ENCODE peak calls at places on chromosomes 4 and X, in eight cellular contexts. R, P, U, O, F, E, G and J are unnamed samples.

GRCh38 chrX:46837543-46838481 is 969 bp downstream of the RP2 start:
- DNase-seq in U (no peak), O (no peak), E (no peak), G (no peak), R (no peak), P (no peak), F (peak), J (no peak)

GRCh38 chr4:26609868-26610267 is 26.0 kb downstream of the TBC1D19 start:
- DNase-seq in R (no peak), G (no peak), F (no peak), U (no peak), E (no peak), O (no peak), P (no peak), J (no peak)

GRCh38 chrX:39774804-39775112 is 323.0 kb downstream of the BCOR start:
- DNase-seq in F (no peak), O (no peak), R (no peak), E (no peak), P (no peak), U (no peak), G (no peak), J (no peak)

GRCh38 chr4:121582296-121582695 is 114.5 kb downstream of the ANXA5 start:
- DNase-seq in F (peak), P (no peak), G (no peak), R (no peak), U (no peak), O (no peak), E (no peak), J (no peak)

GRCh38 chr4:5773271-5773555 is 62.2 kb downstream of the EVC start:
- DNase-seq in F (peak), E (no peak), G (no peak), P (no peak), R (no peak), O (no peak), U (no peak), J (no peak)

GRCh38 chrX:119606508-119607389 is 525 bp upstream of the NKRF start:
- DNase-seq in G (no peak), F (peak), R (no peak), P (no peak), E (no peak), U (no peak), O (no peak), J (no peak)

GRCh38 chr4:17690898-17691297 is 76.5 kb downstream of the MED28 start:
- DNase-seq in F (no peak), E (peak), G (no peak), R (no peak), O (no peak), U (no peak), P (no peak), J (no peak)

GRCh38 chr4:47213971-47214370 is 182.6 kb downstream of the GABRB1 start:
- DNase-seq in F (peak), P (no peak), O (no peak), E (no peak), G (no peak), R (no peak), U (no peak), J (no peak)

GRCh38 chrX:1914606-1915365 is 299.9 kb downstream of the ASMT start:
- DNase-seq in P (no peak), O (no peak), R (no peak), E (peak), F (no peak), U (no peak), G (no peak), J (no peak)

GRCh38 chr4:87304659-87305277 is 17.9 kb downstream of the HSD17B13 start:
- DNase-seq in F (no peak), G (no peak), O (no peak), P (no peak), E (peak), R (no peak), U (no peak), J (no peak)

GRCh38 chr4:72779256-72779655 is 210.2 kb upstream of the ADAMTS3 start:
- DNase-seq in R (no peak), P (no peak), E (no peak), G (no peak), O (no peak), U (no peak), F (peak), J (no peak)

GRCh38 chr4:152038238-152038637 is 277.4 kb upstream of the GATB start:
- DNase-seq in O (no peak), P (peak), E (no peak), R (no peak), U (no peak), G (no peak), F (peak), J (no peak)

GRCh38 chr4:95190751-95191436 is 357.9 kb downstream of the UNC5C start:
- DNase-seq in E (no peak), F (no peak), R (no peak), G (no peak), P (no peak), U (no peak), O (no peak), J (no peak)

GRCh38 chrX:154411322-154411980 is at the start of gene TAFAZZIN:
- DNase-seq in F (peak), O (peak), E (peak), U (peak), P (peak), G (peak), R (peak), J (peak)

GRCh38 chr4:119038465-119038864 is 97.2 kb upstream of the MYOZ2 start:
- DNase-seq in R (no peak), F (peak), O (no peak), P (no peak), G (no peak), E (no peak), U (no peak), J (no peak)

GRCh38 chr4:15714616-15715015 is 11.8 kb downstream of the BST1 start:
- DNase-seq in P (peak), R (no peak), G (no peak), F (peak), E (no peak), O (no peak), U (no peak), J (no peak)

GRCh38 chr4:108370826-108371225 is 202.1 kb upstream of the LEF1 start:
- DNase-seq in R (no peak), E (no peak), U (no peak), P (peak), O (no peak), F (no peak), G (no peak), J (no peak)

GRCh38 chr4:140871368-140871767 is 115.2 kb upstream of the TBC1D9 start:
- DNase-seq in G (no peak), E (no peak), F (no peak), O (no peak), P (no peak), U (no peak), R (no peak), J (no peak)

GRCh38 chr4:6731301-6731641 is 15.3 kb downstream of the BLOC1S4 start:
- DNase-seq in P (no peak), E (no peak), U (no peak), R (no peak), F (no peak), G (no peak), O (no peak), J (no peak)

GRCh38 chrX:19440713-19441112 is 74.6 kb downstream of the MAP3K15 start:
- DNase-seq in P (peak), G (no peak), O (no peak), R (no peak), E (no peak), F (peak), U (no peak), J (no peak)

GRCh38 chr4:7662507-7662846 is 227.7 kb upstream of the PSAPL1 start:
- DNase-seq in R (no peak), O (no peak), G (no peak), F (no peak), U (no peak), E (no peak), P (no peak), J (no peak)

GRCh38 chr4:86302242-86302641 is 57.6 kb downstream of the MAPK10 start:
- DNase-seq in E (no peak), P (peak), F (peak), U (no peak), O (no peak), G (no peak), R (no peak), J (peak)

GRCh38 chr4:105894570-105895323 is 524 bp upstream of the NPNT start:
- DNase-seq in P (peak), R (no peak), G (no peak), U (no peak), E (no peak), F (peak), O (no peak), J (peak)

GRCh38 chr4:26346203-26346620 is 25.4 kb downstream of the RBPJ start:
- DNase-seq in P (no peak), F (no peak), E (no peak), O (no peak), R (no peak), U (no peak), G (peak), J (no peak)

GRCh38 chrX:150365051-150365952 is 2.2 kb downstream of the MAMLD1 start:
- DNase-seq in E (peak), F (peak), P (peak), O (no peak), U (peak), R (peak), G (peak), J (peak)

GRCh38 chrX:149903889-149904748 is 23.1 kb downstream of the MAGEA8 start:
- DNase-seq in E (peak), F (peak), R (no peak), P (no peak), G (no peak), U (no peak), O (no peak), J (no peak)

GRCh38 chr4:151727365-151727764 is 33.4 kb downstream of the GATB start:
- DNase-seq in F (peak), G (no peak), U (no peak), P (no peak), R (no peak), E (no peak), O (no peak), J (no peak)

GRCh38 chrX:129040124-129040523 is 483.2 kb downstream of the SMARCA1 start:
- DNase-seq in U (no peak), R (no peak), E (no peak), O (no peak), P (no peak), F (no peak), G (no peak), J (no peak)

GRCh38 chr4:55184600-55185523 is 59.5 kb upstream of the KDR start:
- DNase-seq in E (peak), F (peak), O (no peak), P (peak), U (peak), G (peak), R (peak), J (peak)

GRCh38 chr4:55186123-55186522 is 60.7 kb upstream of the KDR start:
- DNase-seq in E (no peak), F (no peak), R (no peak), P (no peak), U (no peak), O (no peak), G (no peak), J (no peak)

GRCh38 chr4:55181606-55182005 is 56.2 kb upstream of the KDR start:
- DNase-seq in G (no peak), R (no peak), U (no peak), P (no peak), F (no peak), E (no peak), O (no peak), J (no peak)

GRCh38 chr4:55186700-55187099 is 61.3 kb upstream of the KDR start:
- DNase-seq in R (no peak), O (no peak), U (no peak), G (no peak), P (no peak), F (no peak), E (no peak), J (no peak)

GRCh38 chr4:55183926-55184599 is 58.7 kb upstream of the KDR start:
- DNase-seq in U (no peak), E (peak), G (peak), F (peak), O (peak), R (no peak), P (peak), J (no peak)
- H3K27ac ChIP-seq in U (no peak), E (peak), G (peak), F (peak), O (peak), R (peak), P (peak), J (no peak)

GRCh38 chr4:185532327-185532726 is 3.0 kb downstream of the PDLIM3 start:
- DNase-seq in O (no peak), P (no peak), E (no peak), F (no peak), U (no peak), R (no peak), G (no peak), J (no peak)

GRCh38 chr4:185534534-185534849 is 815 bp downstream of the PDLIM3 start:
- DNase-seq in U (no peak), E (no peak), P (no peak), F (no peak), G (no peak), R (no peak), O (no peak), J (no peak)

GRCh38 chr4:185532795-185533324 is 2.4 kb downstream of the PDLIM3 start:
- DNase-seq in O (no peak), U (no peak), E (no peak), F (no peak), P (no peak), G (no peak), R (no peak), J (no peak)

GRCh38 chr4:185524888-185525863 is 10.1 kb downstream of the PDLIM3 start:
- DNase-seq in P (peak), F (no peak), G (no peak), O (no peak), R (no peak), U (no peak), E (no peak), J (no peak)

GRCh38 chr4:185529413-185529812 is 5.9 kb downstream of the PDLIM3 start:
- DNase-seq in P (no peak), E (no peak), G (peak), O (no peak), U (no peak), R (no peak), F (no peak), J (no peak)
- H3K27ac ChIP-seq in P (no peak), E (no peak), G (peak), O (no peak), U (no peak), R (no peak), F (no peak), J (no peak)

GRCh38 chr4:96312049-96312685 is 472.3 kb downstream of the PDHA2 start:
- DNase-seq in E (no peak), U (no peak), O (no peak), G (no peak), P (no peak), R (no peak), F (no peak), J (no peak)

GRCh38 chr4:96315815-96316214 is 475.9 kb downstream of the PDHA2 start:
- DNase-seq in U (no peak), E (no peak), R (no peak), O (no peak), P (no peak), G (no peak), F (no peak), J (no peak)

GRCh38 chr4:96317924-96318323 is 478.0 kb downstream of the PDHA2 start:
- DNase-seq in U (no peak), F (no peak), R (no peak), P (no peak), E (no peak), O (no peak), G (no peak), J (no peak)
- H3K27ac ChIP-seq in U (no peak), F (no peak), R (no peak), P (no peak), E (no peak), O (no peak), G (no peak), J (no peak)

GRCh38 chr4:68954126-68954525 is 2.5 kb upstream of the UGT2A3 start:
- DNase-seq in F (no peak), U (no peak), O (no peak), G (no peak), E (no peak), R (no peak), P (no peak), J (no peak)
- H3K27ac ChIP-seq in F (no peak), U (no peak), O (no peak), G (no peak), E (peak), R (no peak), P (no peak), J (no peak)

GRCh38 chr4:40621592-40622512 is 7.8 kb downstream of the RBM47 start:
- DNase-seq in O (peak), U (no peak), G (peak), F (peak), E (peak), R (peak), P (peak), J (peak)
- H3K27ac ChIP-seq in O (peak), U (no peak), G (peak), F (peak), E (peak), R (no peak), P (peak), J (no peak)

GRCh38 chr4:20017439-20017838 is 234.3 kb upstream of the SLIT2 start:
- DNase-seq in U (no peak), F (peak), R (no peak), E (no peak), P (no peak), O (no peak), G (no peak), J (no peak)

GRCh38 chr4:20019310-20020015 is 232.2 kb upstream of the SLIT2 start:
- DNase-seq in R (no peak), G (no peak), F (peak), U (no peak), O (no peak), P (no peak), E (no peak), J (no peak)

GRCh38 chr4:20020049-20020448 is 231.7 kb upstream of the SLIT2 start:
- DNase-seq in P (no peak), E (no peak), R (no peak), F (no peak), O (no peak), U (no peak), G (no peak), J (no peak)

GRCh38 chr4:20015825-20016224 is 235.9 kb upstream of the SLIT2 start:
- DNase-seq in P (no peak), O (no peak), F (no peak), G (no peak), E (no peak), U (no peak), R (no peak), J (no peak)

GRCh38 chr4:20017035-20017434 is 234.7 kb upstream of the SLIT2 start:
- DNase-seq in F (peak), P (no peak), O (no peak), R (no peak), G (no peak), E (no peak), U (no peak), J (no peak)
- H3K27ac ChIP-seq in F (peak), P (no peak), O (no peak), R (no peak), G (no peak), E (no peak), U (no peak), J (no peak)

DNA sequence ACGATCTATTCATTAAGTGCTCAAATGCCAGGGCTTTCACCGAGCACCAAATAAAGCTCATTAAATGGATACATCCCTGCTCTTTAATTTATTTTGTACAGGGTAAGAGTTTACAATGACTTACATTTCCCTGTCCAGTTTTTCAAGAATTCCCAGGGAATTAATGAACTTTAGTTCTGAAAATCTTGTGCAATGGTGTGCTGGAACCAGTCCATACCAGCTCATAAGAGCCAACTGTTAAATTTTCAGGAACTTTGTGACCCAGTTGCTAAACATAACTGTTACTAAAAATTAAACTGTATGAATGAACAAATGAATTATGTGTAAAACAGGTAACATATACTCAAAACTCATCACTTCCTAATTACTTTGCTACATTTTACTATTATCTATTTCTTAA is 191.7 kb upstream of the RASGEF1B start:
- DNase-seq in G (no peak), U (no peak), P (no peak), O (no peak), F (no peak), E (no peak), R (no peak), J (no peak)
- H3K27ac ChIP-seq in G (no peak), U (no peak), P (no peak), O (no peak), F (no peak), E (no peak), R (no peak), J (no peak)

DNA sequence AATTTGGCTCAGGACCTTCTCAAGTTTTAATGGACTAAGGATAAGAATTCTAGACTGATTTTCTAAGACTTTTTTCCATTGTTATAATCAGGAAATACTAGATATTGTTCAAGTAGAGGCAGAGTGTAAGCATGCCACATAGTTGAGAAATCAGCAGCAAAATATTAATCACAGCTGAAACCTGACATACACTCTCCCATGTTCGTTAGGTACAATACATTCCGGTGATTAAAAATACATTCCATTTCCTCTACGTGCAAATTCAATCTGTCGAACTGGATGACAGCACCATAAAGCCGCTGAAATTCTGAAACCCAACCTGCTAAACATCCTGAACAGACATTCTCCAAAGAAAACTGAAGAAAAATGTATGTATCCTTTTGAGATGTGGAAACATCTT is 587.6 kb upstream of the DIPK2B start:
- DNase-seq in P (no peak), G (no peak), R (no peak), O (no peak), F (no peak), U (no peak), E (no peak), J (no peak)
- H3K27ac ChIP-seq in P (no peak), G (no peak), R (peak), O (peak), F (peak), U (no peak), E (no peak), J (no peak)

GRCh38 chr4:128604840-128605239 is 204.7 kb upstream of the JADE1 start:
- DNase-seq in F (no peak), G (no peak), E (no peak), O (no peak), R (no peak), P (no peak), U (no peak), J (no peak)

GRCh38 chr4:128601992-128602695 is 207.4 kb upstream of the JADE1 start:
- DNase-seq in E (peak), R (peak), O (no peak), P (peak), F (peak), G (no peak), U (no peak), J (no peak)

GRCh38 chr4:128600410-128600809 is 209.1 kb upstream of the JADE1 start:
- DNase-seq in P (peak), E (no peak), R (no peak), O (no peak), U (no peak), G (peak), F (no peak), J (no peak)

GRCh38 chr4:128604204-128604603 is 205.3 kb upstream of the JADE1 start:
- DNase-seq in P (no peak), G (no peak), R (no peak), U (no peak), O (no peak), F (no peak), E (no peak), J (no peak)

GRCh38 chr4:128600996-128601857 is 208.3 kb upstream of the JADE1 start:
- DNase-seq in U (no peak), F (peak), E (peak), G (peak), P (peak), R (peak), O (no peak), J (peak)
- H3K27ac ChIP-seq in U (no peak), F (peak), E (peak), G (peak), P (peak), R (peak), O (peak), J (no peak)

DNA sequence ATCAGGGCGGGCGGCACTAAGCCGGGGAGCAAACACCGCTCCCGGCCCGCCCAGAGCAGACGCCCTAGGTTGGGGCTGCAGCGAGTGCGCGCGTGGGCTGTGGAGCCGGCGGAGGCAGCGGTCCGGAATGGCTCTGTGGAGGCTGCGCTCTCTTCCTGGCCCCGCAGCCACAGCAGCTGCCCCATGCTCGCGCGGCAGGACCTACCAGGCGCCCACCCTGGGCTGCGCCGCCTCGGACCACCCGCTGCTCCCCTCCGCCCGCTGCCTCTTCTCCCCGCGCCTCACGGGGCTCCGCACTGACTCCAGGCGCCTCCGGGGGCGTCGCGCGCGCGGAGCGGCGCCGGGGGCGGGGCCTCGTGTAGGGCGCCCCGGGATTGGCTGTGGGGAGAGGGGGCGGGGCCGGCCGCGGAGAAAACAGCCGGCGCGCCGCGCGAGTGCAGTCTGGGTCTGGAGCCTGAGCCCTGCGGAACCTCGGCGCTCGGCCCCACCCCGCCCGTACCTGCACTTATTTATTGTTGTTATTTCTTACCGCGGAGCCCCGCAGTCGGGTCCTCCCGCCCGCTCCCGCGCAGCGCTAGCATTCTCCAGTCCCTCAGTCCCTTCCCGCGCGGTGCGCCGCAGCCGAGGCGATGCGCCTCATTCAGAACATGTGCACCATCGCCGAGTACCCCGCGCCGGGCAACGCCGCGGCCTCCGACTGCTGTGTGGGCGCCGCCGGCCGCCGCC is at the start of gene RASL11B:
- DNase-seq in R (peak), U (peak), F (peak), P (peak), E (peak), G (peak), O (peak), J (peak)
- H3K27ac ChIP-seq in R (peak), U (no peak), F (no peak), P (peak), E (peak), G (peak), O (peak), J (no peak)